ENCODE peak calls at places on chromosomes 12 and 14, in six cellular contexts. Y, P, X, G, R and F are unnamed samples.

GRCh38 chr14:95482967-95483842 is 33.2 kb downstream of the SYNE3 start:
- ATAC-seq in G (no peak), X (peak), Y (no peak), R (peak), P (peak), F (peak)

GRCh38 chr14:92737206-92737605 is 11.2 kb downstream of the LGMN start:
- ATAC-seq in G (no peak), Y (peak), X (no peak), P (no peak), R (peak), F (no peak)

GRCh38 chr12:89092297-89092696 is 260.0 kb downstream of the DUSP6 start:
- ATAC-seq in Y (no peak), X (no peak), R (no peak), G (no peak), P (no peak), F (no peak)

GRCh38 chr12:98725481-98726247 is 80.6 kb downstream of the APAF1 start:
- ATAC-seq in Y (peak), R (no peak), X (no peak), P (peak), G (peak), F (peak)

GRCh38 chr14:33629721-33630287 is 321.1 kb downstream of the EGLN3 start:
- ATAC-seq in R (no peak), G (no peak), P (no peak), Y (no peak), X (no peak), F (no peak)

GRCh38 chr12:63977441-63977840 is 132.9 kb downstream of the SRGAP1 start:
- ATAC-seq in X (no peak), P (no peak), R (no peak), Y (no peak), G (no peak), F (no peak)

GRCh38 chr12:49952396-49953055 is 2.0 kb downstream of the AQP2 start:
- ATAC-seq in G (no peak), P (no peak), R (no peak), Y (no peak), X (no peak), F (no peak)

GRCh38 chr12:102407776-102408486 is 72.4 kb downstream of the IGF1 start:
- ATAC-seq in Y (no peak), R (no peak), P (no peak), G (no peak), X (no peak), F (peak)

GRCh38 chr12:71865166-71865713 is 25.7 kb downstream of the TBC1D15 start:
- ATAC-seq in Y (peak), G (peak), R (peak), P (no peak), X (peak), F (no peak)

GRCh38 chr12:16807731-16808130 is 201.8 kb upstream of the LMO3 start:
- ATAC-seq in X (no peak), P (no peak), R (no peak), Y (no peak), G (no peak), F (no peak)

GRCh38 chr12:88982694-88983093 is 369.6 kb downstream of the DUSP6 start:
- ATAC-seq in P (no peak), G (no peak), X (no peak), R (no peak), Y (no peak), F (no peak)

GRCh38 chr14:94598506-94598815 is 13.7 kb upstream of the SERPINA3 start:
- ATAC-seq in G (no peak), R (no peak), P (peak), X (no peak), Y (no peak), F (no peak)

DNA sequence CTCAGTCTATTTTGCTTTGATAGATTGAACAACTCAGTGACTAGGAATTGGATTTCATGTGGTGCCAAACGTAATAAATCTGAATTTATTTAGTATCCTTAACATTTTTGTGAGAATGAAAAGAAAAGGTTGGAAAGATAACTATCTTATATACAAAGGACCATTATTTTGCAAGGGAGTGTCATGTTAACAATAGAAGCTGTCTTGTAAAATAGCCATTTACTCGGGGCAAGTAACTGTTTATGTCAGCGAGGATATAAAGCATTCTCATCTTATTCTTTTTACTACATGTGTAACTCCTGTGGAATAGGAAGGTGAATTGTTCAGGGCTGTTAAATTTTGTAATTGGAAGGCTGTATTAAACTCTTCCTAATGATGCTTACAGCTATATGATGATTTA is 5.9 kb downstream of the RERGL start:
- ATAC-seq in X (no peak), G (no peak), R (no peak), Y (no peak), P (no peak), F (no peak)
- TF ChIP-seq EP300 in X (no peak), G (no peak), R (no peak), Y (no peak), P (no peak), F (no peak)

DNA sequence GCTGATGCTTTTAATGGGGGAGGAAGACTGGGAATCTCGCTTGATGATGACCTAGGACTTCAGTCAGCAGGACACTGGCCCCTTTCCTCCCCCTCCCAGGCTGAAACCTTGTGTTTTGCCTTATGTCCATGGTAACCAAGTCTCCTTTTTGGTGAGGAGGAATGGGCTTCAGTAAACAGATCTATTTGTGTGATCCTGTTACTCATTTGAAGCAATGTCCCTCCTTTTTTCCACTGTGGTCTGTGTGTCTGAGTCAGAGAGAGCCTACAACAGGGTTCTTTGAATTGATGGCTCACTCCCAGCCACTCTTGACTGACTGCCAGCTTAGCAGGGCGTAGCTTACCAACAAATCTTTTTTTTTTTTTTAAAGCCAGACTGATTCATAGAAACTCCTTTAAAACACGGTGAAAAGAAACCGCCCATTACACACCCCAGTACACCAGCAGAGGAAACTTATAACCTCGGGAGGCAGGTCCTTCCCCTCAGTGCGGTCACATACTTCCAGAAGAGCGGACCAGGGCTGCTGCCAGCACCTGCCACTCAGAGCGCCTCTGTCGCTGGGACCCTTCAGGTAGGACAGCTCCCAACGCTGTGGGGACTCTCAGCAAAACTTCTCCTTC is at the start of gene EMP1:
- ATAC-seq in G (no peak), X (peak), Y (peak), P (peak), R (peak), F (peak)
- TF ChIP-seq EP300 in G (no peak), X (no peak), Y (no peak), P (no peak), R (no peak), F (no peak)

GRCh38 chr14:99271951-99272668 is at the start of gene BCL11B:
- ATAC-seq in R (peak), X (peak), G (peak), Y (peak), P (peak), F (no peak)
- TF ChIP-seq EP300 in R (no peak), X (no peak), G (no peak), Y (no peak), P (no peak), F (no peak)

DNA sequence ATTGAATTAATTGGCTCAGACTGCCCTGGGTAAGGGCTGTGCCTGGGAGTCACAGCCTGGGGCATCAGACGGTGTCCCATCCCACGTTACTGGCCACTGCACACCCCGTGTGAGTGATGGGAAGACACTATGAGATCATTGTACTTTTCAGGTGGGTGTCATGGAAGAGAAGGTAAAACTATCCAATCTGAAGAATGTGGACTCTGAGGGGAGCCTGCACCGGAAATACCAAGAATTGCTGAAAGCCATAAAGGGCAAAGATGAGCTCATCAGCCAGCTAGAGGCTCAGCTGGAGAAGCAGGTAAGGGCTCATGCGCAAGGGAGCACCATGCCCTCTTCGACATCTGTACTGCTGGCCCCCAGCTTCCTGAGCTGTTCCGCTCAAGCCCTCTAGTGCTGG is 24.0 kb downstream of the PLEKHH1 start:
- ATAC-seq in Y (no peak), P (peak), G (no peak), X (peak), R (no peak), F (no peak)
- TF ChIP-seq EP300 in Y (no peak), P (no peak), G (no peak), X (no peak), R (no peak), F (no peak)

GRCh38 chr14:91111443-91111842 is 2.4 kb upstream of the DGLUCY start:
- ATAC-seq in Y (no peak), R (no peak), G (no peak), P (no peak), X (no peak), F (no peak)

GRCh38 chr14:91112172-91112571 is 1.7 kb upstream of the DGLUCY start:
- ATAC-seq in G (no peak), Y (no peak), X (no peak), R (no peak), P (no peak), F (no peak)

GRCh38 chr14:91115986-91116385 is 2.1 kb downstream of the DGLUCY start:
- ATAC-seq in Y (no peak), X (no peak), G (no peak), R (no peak), P (no peak), F (no peak)

GRCh38 chr14:91114079-91115065 is 499 bp downstream of the DGLUCY start:
- ATAC-seq in P (peak), G (peak), Y (peak), X (peak), R (peak), F (peak)

GRCh38 chr14:91113829-91114078 is at the start of gene DGLUCY:
- ATAC-seq in Y (peak), G (peak), P (no peak), R (peak), X (peak), F (peak)
- TF ChIP-seq EP300 in Y (no peak), G (no peak), P (no peak), R (no peak), X (no peak), F (no peak)

DNA sequence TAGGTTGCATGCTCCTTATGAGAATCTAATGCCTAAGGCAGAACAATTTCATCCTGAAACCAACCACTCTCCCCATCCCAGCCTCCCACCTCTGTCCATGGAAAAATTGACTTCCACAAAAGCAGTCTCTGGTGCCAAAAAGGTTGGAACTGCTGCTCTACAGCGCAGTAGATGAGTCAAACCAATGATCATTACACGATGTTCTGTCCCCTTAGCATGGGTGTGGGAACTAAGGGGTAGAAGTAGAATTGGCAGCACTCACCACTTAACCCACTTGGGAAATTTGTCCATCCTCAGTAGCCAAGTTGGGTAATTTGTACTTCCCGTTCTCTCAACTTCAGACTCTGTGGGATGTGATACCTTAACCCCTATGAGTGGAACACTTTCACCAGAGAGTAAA is 66.7 kb downstream of the ANKS1B start:
- ATAC-seq in X (no peak), Y (no peak), P (no peak), R (no peak), G (no peak), F (peak)
- TF ChIP-seq EP300 in X (no peak), Y (no peak), P (no peak), R (no peak), G (no peak), F (no peak)

GRCh38 chr14:23095196-23096108 is at the start of gene C14orf119:
- ATAC-seq in Y (peak), P (peak), R (peak), X (peak), G (peak), F (peak)
- TF ChIP-seq EP300 in Y (no peak), P (no peak), R (no peak), X (no peak), G (peak), F (no peak)

DNA sequence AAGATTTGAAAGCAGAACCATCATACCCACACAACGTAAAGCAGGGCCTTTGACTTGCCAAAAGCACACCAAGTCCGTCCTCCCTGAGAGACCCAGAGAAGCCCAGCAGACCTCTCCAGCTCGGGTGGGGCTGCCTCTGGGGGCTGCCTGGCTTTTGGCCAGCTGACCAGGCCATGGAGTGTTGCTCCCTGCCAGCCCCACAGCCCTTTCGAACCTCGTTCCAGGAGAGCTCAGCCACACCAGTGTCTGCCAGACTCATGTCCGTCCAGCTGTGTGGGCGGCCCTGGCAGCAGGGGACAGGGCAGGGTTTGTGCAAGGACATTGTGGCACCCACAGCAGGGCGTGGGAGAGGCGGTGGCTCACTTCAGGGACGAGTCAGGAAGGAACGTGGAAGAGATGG is 22.6 kb upstream of the IRF2BPL start:
- ATAC-seq in X (no peak), Y (no peak), P (peak), G (no peak), R (peak), F (peak)
- TF ChIP-seq EP300 in X (no peak), Y (no peak), P (no peak), G (no peak), R (no peak), F (no peak)

DNA sequence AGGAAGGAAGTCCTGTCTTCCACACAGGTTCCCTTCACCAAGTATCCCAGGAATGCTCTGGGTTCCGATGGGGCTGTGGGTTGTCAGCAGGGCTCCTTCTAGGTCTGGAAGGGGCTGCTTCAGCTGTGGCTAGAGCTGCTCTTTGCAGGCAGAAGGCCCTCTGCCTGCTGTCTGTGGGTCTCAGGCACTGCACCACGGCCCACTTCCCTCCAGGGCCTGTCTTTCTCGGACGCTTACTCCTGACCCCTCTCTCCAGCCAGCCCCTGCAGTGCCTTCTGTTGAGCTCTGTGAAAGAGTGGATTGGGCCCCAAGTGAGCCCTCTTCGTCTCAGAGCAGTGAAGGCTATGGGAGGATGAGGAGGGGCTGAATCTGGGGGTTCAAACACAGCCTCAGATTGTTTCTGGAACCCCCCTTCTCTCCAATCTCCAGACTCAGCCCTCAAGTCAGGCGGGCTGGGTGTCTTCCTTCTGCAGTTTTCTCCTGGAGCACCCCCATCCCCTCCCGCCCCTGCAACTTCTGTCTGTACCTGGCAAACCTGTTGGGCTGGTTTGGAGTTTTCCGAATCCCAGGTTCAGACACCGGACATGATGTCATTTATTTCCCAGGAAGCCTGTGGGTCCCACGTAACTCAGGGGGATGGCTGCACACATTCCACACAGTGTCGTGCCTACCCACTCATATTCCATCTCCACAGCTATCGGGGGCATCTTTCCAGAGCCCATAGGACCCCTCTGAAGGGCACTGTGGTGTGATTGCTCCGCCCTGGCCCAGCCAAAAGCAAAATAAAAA is 24.9 kb upstream of the SPPL3 start:
- ATAC-seq in R (peak), Y (no peak), X (peak), P (peak), G (peak), F (no peak)
- TF ChIP-seq EP300 in R (no peak), Y (no peak), X (no peak), P (no peak), G (no peak), F (no peak)